ENCODE peak calls at places on chromosomes 11 and 22, in nine cellular contexts. One of them, this sample, is unnamed. For H3K27me3, the result is how much of the 10 kb centered on the place peaks cover.

GRCh38 chr11:93099811-93100210 is 98.0 kb downstream of the SLC36A4 start:
- DNase-seq in H9: no peak
- DNase-seq in body of pancreas: no peak
- DNase-seq in AG04450: peak
- DNase-seq in neural progenitor cell: no peak
- DNase-seq in heart right ventricle: no peak
- DNase-seq in transverse colon: no peak
- DNase-seq in IMR-90: peak
- DNase-seq in CD8-positive, alpha-beta T cell: no peak
- DNase-seq in this sample: no peak

GRCh38 chr22:43378011-43378704 is 33.7 kb upstream of the MPPED1 start:
- DNase-seq in transverse colon: peak
- DNase-seq in neural progenitor cell: no peak
- DNase-seq in body of pancreas: peak
- DNase-seq in H9: no peak
- DNase-seq in IMR-90: peak
- DNase-seq in AG04450: no peak
- DNase-seq in CD8-positive, alpha-beta T cell: no peak
- DNase-seq in heart right ventricle: no peak
- DNase-seq in this sample: peak

GRCh38 chr22:21569459-21570161 is 2.1 kb downstream of the UBE2L3 start:
- DNase-seq in neural progenitor cell: peak
- DNase-seq in transverse colon: no peak
- DNase-seq in IMR-90: no peak
- DNase-seq in AG04450: no peak
- DNase-seq in heart right ventricle: no peak
- DNase-seq in body of pancreas: no peak
- DNase-seq in H9: no peak
- DNase-seq in CD8-positive, alpha-beta T cell: no peak
- DNase-seq in this sample: no peak

GRCh38 chr11:125224391-125225015 is 60.0 kb downstream of the PKNOX2 start:
- DNase-seq in H9: peak
- DNase-seq in AG04450: no peak
- DNase-seq in neural progenitor cell: peak
- DNase-seq in CD8-positive, alpha-beta T cell: no peak
- DNase-seq in heart right ventricle: peak
- DNase-seq in transverse colon: no peak
- DNase-seq in body of pancreas: peak
- DNase-seq in IMR-90: peak
- DNase-seq in this sample: no peak

GRCh38 chr11:108669711-108670110 is 4.8 kb downstream of the DDX10 start:
- DNase-seq in heart right ventricle: no peak
- DNase-seq in body of pancreas: no peak
- DNase-seq in H9: no peak
- DNase-seq in transverse colon: no peak
- DNase-seq in IMR-90: no peak
- DNase-seq in AG04450: no peak
- DNase-seq in neural progenitor cell: no peak
- DNase-seq in CD8-positive, alpha-beta T cell: no peak
- DNase-seq in this sample: no peak

GRCh38 chr22:33666661-33667619 is 253.3 kb downstream of the LARGE1 start:
- DNase-seq in neural progenitor cell: peak
- DNase-seq in IMR-90: no peak
- DNase-seq in H9: no peak
- DNase-seq in transverse colon: peak
- DNase-seq in heart right ventricle: peak
- DNase-seq in CD8-positive, alpha-beta T cell: no peak
- DNase-seq in AG04450: no peak
- DNase-seq in body of pancreas: no peak
- DNase-seq in this sample: no peak

GRCh38 chr11:114321621-114322257 is 25.5 kb downstream of the NNMT start:
- DNase-seq in H9: no peak
- DNase-seq in IMR-90: peak
- DNase-seq in transverse colon: no peak
- DNase-seq in neural progenitor cell: no peak
- DNase-seq in heart right ventricle: no peak
- DNase-seq in CD8-positive, alpha-beta T cell: no peak
- DNase-seq in body of pancreas: peak
- DNase-seq in AG04450: peak
- DNase-seq in this sample: no peak

GRCh38 chr11:67392182-67392715 is 463 bp downstream of the RAD9A start:
- DNase-seq in CD8-positive, alpha-beta T cell: no peak
- DNase-seq in AG04450: no peak
- DNase-seq in IMR-90: no peak
- DNase-seq in neural progenitor cell: peak
- DNase-seq in H9: no peak
- DNase-seq in transverse colon: no peak
- DNase-seq in body of pancreas: peak
- DNase-seq in heart right ventricle: no peak
- DNase-seq in this sample: peak

GRCh38 chr11:60944504-60945294 is 7.3 kb downstream of the SLC15A3 start:
- DNase-seq in transverse colon: no peak
- DNase-seq in neural progenitor cell: no peak
- DNase-seq in AG04450: no peak
- DNase-seq in IMR-90: no peak
- DNase-seq in CD8-positive, alpha-beta T cell: no peak
- DNase-seq in H9: no peak
- DNase-seq in heart right ventricle: no peak
- DNase-seq in body of pancreas: no peak
- DNase-seq in this sample: no peak

GRCh38 chr11:128776088-128776433 is 82.2 kb downstream of the FLI1 start:
- DNase-seq in CD8-positive, alpha-beta T cell: peak
- DNase-seq in body of pancreas: no peak
- DNase-seq in heart right ventricle: no peak
- DNase-seq in AG04450: no peak
- DNase-seq in neural progenitor cell: no peak
- DNase-seq in transverse colon: peak
- DNase-seq in IMR-90: no peak
- DNase-seq in H9: no peak
- DNase-seq in this sample: no peak

GRCh38 chr11:126461996-126462395 is 106.5 kb downstream of the ST3GAL4 start:
- DNase-seq in H9: no peak
- DNase-seq in heart right ventricle: no peak
- DNase-seq in body of pancreas: no peak
- DNase-seq in IMR-90: no peak
- DNase-seq in CD8-positive, alpha-beta T cell: no peak
- DNase-seq in neural progenitor cell: no peak
- DNase-seq in transverse colon: no peak
- DNase-seq in AG04450: no peak
- DNase-seq in this sample: no peak

GRCh38 chr22:33658775-33659174 is 261.5 kb downstream of the LARGE1 start:
- DNase-seq in AG04450: no peak
- DNase-seq in IMR-90: peak
- DNase-seq in H9: no peak
- DNase-seq in neural progenitor cell: no peak
- DNase-seq in transverse colon: no peak
- DNase-seq in CD8-positive, alpha-beta T cell: no peak
- DNase-seq in heart right ventricle: peak
- DNase-seq in body of pancreas: peak
- DNase-seq in this sample: no peak

GRCh38 chr11:125454047-125454446 is 42.0 kb downstream of the FEZ1 start:
- DNase-seq in IMR-90: no peak
- DNase-seq in heart right ventricle: no peak
- DNase-seq in body of pancreas: no peak
- DNase-seq in transverse colon: no peak
- DNase-seq in CD8-positive, alpha-beta T cell: no peak
- DNase-seq in H9: no peak
- DNase-seq in neural progenitor cell: no peak
- DNase-seq in AG04450: no peak
- DNase-seq in this sample: no peak

DNA sequence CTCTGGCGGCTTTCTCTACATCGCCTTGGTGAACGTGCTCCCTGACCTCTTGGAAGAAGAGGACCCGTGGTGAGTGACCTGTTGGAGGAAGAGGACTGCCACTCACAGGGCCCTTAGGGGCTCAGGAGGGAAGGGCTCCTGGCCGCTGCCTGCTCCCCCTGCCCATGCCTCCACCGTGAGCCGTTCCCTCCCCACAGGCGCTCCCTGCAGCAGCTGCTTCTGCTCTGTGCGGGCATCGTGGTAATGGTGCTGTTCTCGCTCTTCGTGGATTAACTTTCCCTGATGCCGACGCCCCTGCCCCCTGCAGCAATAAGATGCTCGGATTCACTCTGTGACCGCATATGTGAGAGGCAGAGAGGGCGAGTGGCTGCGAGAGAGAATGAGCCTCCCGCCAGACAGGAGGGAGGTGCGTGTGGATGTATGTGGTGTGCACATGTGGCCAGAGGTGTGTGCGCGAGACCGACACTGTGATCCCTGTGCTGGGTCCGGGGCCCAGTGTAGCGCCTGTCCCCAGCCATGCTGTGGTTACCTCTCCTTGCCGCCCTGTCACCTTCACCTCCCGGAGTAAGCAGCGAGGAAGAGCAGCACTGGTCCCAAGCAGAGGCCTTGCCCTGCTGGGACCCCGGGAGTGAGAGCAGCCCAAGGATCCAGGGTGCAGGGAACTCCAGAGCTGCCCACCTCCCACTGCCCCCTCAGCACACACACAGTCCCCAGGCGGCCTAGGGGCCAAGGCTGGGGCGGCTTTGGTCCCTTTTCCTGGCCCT is 6.9 kb downstream of the SLC39A13 start:
- DNase-seq in H9: no peak
- DNase-seq in heart right ventricle: no peak
- DNase-seq in AG04450: no peak
- DNase-seq in transverse colon: no peak
- DNase-seq in neural progenitor cell: peak
- DNase-seq in CD8-positive, alpha-beta T cell: no peak
- DNase-seq in body of pancreas: no peak
- DNase-seq in IMR-90: no peak
- DNase-seq in this sample: no peak
- H3K27ac ChIP-seq in H9: no peak
- H3K27ac ChIP-seq in heart right ventricle: peak
- H3K27ac ChIP-seq in AG04450: peak
- H3K27ac ChIP-seq in transverse colon: peak
- H3K27ac ChIP-seq in neural progenitor cell: no peak
- H3K27ac ChIP-seq in CD8-positive, alpha-beta T cell: no peak
- H3K27ac ChIP-seq in body of pancreas: peak
- H3K27ac ChIP-seq in IMR-90: peak
- H3K27ac ChIP-seq in this sample: peak

GRCh38 chr11:131568318-131568717 is 197.9 kb downstream of the NTM start:
- DNase-seq in IMR-90: no peak
- DNase-seq in CD8-positive, alpha-beta T cell: no peak
- DNase-seq in transverse colon: no peak
- DNase-seq in H9: no peak
- DNase-seq in AG04450: no peak
- DNase-seq in body of pancreas: no peak
- DNase-seq in heart right ventricle: no peak
- DNase-seq in neural progenitor cell: no peak
- DNase-seq in this sample: no peak

GRCh38 chr11:131571571-131571970 is 201.2 kb downstream of the NTM start:
- DNase-seq in neural progenitor cell: no peak
- DNase-seq in H9: no peak
- DNase-seq in heart right ventricle: no peak
- DNase-seq in IMR-90: no peak
- DNase-seq in body of pancreas: no peak
- DNase-seq in transverse colon: no peak
- DNase-seq in AG04450: no peak
- DNase-seq in CD8-positive, alpha-beta T cell: no peak
- DNase-seq in this sample: no peak

GRCh38 chr11:131572423-131572822 is 202.0 kb downstream of the NTM start:
- DNase-seq in neural progenitor cell: no peak
- DNase-seq in H9: no peak
- DNase-seq in IMR-90: no peak
- DNase-seq in body of pancreas: no peak
- DNase-seq in CD8-positive, alpha-beta T cell: no peak
- DNase-seq in AG04450: no peak
- DNase-seq in transverse colon: no peak
- DNase-seq in heart right ventricle: no peak
- DNase-seq in this sample: no peak
- H3K27me3 ChIP-seq in neural progenitor cell: under half
- H3K27me3 ChIP-seq in H9: under half
- H3K27me3 ChIP-seq in IMR-90: under half
- H3K27me3 ChIP-seq in body of pancreas: under half
- H3K27me3 ChIP-seq in CD8-positive, alpha-beta T cell: under half
- H3K27me3 ChIP-seq in AG04450: under half
- H3K27me3 ChIP-seq in transverse colon: under half
- H3K27me3 ChIP-seq in heart right ventricle: under half
- H3K27me3 ChIP-seq in this sample: under half

DNA sequence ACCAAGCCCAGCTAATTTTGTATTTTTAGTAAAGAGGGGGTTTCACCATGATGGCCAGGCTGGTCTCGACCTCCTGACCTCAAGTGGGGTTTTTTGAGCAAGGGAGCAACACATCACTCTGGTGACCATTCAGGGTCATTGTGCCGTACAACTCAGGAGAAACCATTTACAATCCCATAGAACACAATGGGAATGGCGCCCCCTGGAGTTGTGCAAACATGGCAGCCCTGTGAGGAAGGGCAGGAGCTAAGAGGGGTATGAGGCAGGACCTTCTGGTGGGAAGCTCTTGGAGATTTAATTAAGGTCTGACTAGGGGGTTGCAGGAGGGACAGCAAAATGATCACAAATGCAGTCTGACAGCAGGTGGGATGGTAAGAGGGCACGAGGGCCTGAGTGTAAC is 9.2 kb upstream of the CSF2RB start:
- DNase-seq in transverse colon: no peak
- DNase-seq in AG04450: no peak
- DNase-seq in neural progenitor cell: no peak
- DNase-seq in body of pancreas: no peak
- DNase-seq in CD8-positive, alpha-beta T cell: no peak
- DNase-seq in H9: no peak
- DNase-seq in IMR-90: no peak
- DNase-seq in heart right ventricle: no peak
- DNase-seq in this sample: no peak
- TF ChIP-seq CTCF in transverse colon: no peak
- TF ChIP-seq CTCF in AG04450: no peak
- TF ChIP-seq CTCF in neural progenitor cell: peak
- TF ChIP-seq CTCF in body of pancreas: no peak
- TF ChIP-seq CTCF in CD8-positive, alpha-beta T cell: no peak
- TF ChIP-seq CTCF in H9: peak
- TF ChIP-seq CTCF in IMR-90: no peak
- TF ChIP-seq CTCF in heart right ventricle: no peak
- TF ChIP-seq CTCF in this sample: no peak

GRCh38 chr11:129973809-129974208 is 28.8 kb downstream of the PRDM10 start:
- DNase-seq in AG04450: no peak
- DNase-seq in neural progenitor cell: peak
- DNase-seq in heart right ventricle: peak
- DNase-seq in IMR-90: no peak
- DNase-seq in body of pancreas: peak
- DNase-seq in CD8-positive, alpha-beta T cell: no peak
- DNase-seq in H9: peak
- DNase-seq in transverse colon: no peak
- DNase-seq in this sample: peak

GRCh38 chr11:129975543-129975942 is 27.1 kb downstream of the PRDM10 start:
- DNase-seq in heart right ventricle: no peak
- DNase-seq in CD8-positive, alpha-beta T cell: no peak
- DNase-seq in transverse colon: no peak
- DNase-seq in neural progenitor cell: no peak
- DNase-seq in AG04450: no peak
- DNase-seq in IMR-90: no peak
- DNase-seq in H9: no peak
- DNase-seq in body of pancreas: no peak
- DNase-seq in this sample: no peak

GRCh38 chr11:129974672-129975071 is 28.0 kb downstream of the PRDM10 start:
- DNase-seq in body of pancreas: no peak
- DNase-seq in IMR-90: no peak
- DNase-seq in transverse colon: no peak
- DNase-seq in H9: no peak
- DNase-seq in AG04450: no peak
- DNase-seq in CD8-positive, alpha-beta T cell: no peak
- DNase-seq in neural progenitor cell: no peak
- DNase-seq in heart right ventricle: no peak
- DNase-seq in this sample: no peak

GRCh38 chr11:129973068-129973467 is 29.6 kb downstream of the PRDM10 start:
- DNase-seq in neural progenitor cell: no peak
- DNase-seq in heart right ventricle: no peak
- DNase-seq in transverse colon: no peak
- DNase-seq in H9: no peak
- DNase-seq in body of pancreas: no peak
- DNase-seq in IMR-90: no peak
- DNase-seq in CD8-positive, alpha-beta T cell: no peak
- DNase-seq in AG04450: no peak
- DNase-seq in this sample: no peak

GRCh38 chr11:129974237-129974636 is 28.4 kb downstream of the PRDM10 start:
- DNase-seq in H9: no peak
- DNase-seq in IMR-90: peak
- DNase-seq in transverse colon: no peak
- DNase-seq in neural progenitor cell: no peak
- DNase-seq in CD8-positive, alpha-beta T cell: no peak
- DNase-seq in AG04450: no peak
- DNase-seq in body of pancreas: no peak
- DNase-seq in heart right ventricle: no peak
- DNase-seq in this sample: no peak
- H3K27ac ChIP-seq in H9: no peak
- H3K27ac ChIP-seq in IMR-90: no peak
- H3K27ac ChIP-seq in transverse colon: no peak
- H3K27ac ChIP-seq in neural progenitor cell: no peak
- H3K27ac ChIP-seq in CD8-positive, alpha-beta T cell: no peak
- H3K27ac ChIP-seq in AG04450: no peak
- H3K27ac ChIP-seq in body of pancreas: no peak
- H3K27ac ChIP-seq in heart right ventricle: no peak
- H3K27ac ChIP-seq in this sample: no peak

This sample was measured in lower lobe of right lung.